ENCODE peak calls at places on chromosomes 12 and 14, in six cellular contexts. Q is spleen; V is CD4-positive, alpha-beta T cell; R is stomach; C is epithelial cell of esophagus; Y is astrocyte of the spinal cord. N is an unnamed sample.

GRCh38 chr12:7460375-7461259 is 16.7 kb upstream of the CD163L1 start:
- DNase-seq in C (peak; percentile 66), R (peak; percentile 52), Y (peak; percentile 61), Q (no peak), V (peak; percentile 39), N (no peak)

GRCh38 chr12:94873368-94874085 is 130.0 kb downstream of the NDUFA12 start:
- DNase-seq in C (no peak), R (peak; percentile 28), Y (no peak), Q (peak; percentile 76), V (no peak), N (no peak)

GRCh38 chr12:123530683-123531082 is 2.8 kb downstream of the RILPL1 start:
- DNase-seq in V (no peak), Y (no peak), Q (no peak), C (no peak), R (no peak), N (no peak)

GRCh38 chr12:53223391-53224267 is 8.4 kb downstream of the RARG start:
- DNase-seq in R (no peak), C (peak; percentile 67), Q (peak; percentile 74), V (peak; percentile 39), Y (peak; percentile 62), N (no peak)

GRCh38 chr12:22729898-22730443 is 105.0 kb downstream of the ETNK1 start:
- DNase-seq in C (peak; percentile 14), Y (peak; percentile 75), Q (no peak), V (no peak), R (no peak), N (peak; percentile 77)

GRCh38 chr14:25180221-25180620 is 130.3 kb upstream of the STXBP6 start:
- DNase-seq in R (no peak), Y (no peak), V (no peak), Q (no peak), C (no peak), N (no peak)

GRCh38 chr12:45730842-45731336 is 1.4 kb downstream of the ARID2 start:
- DNase-seq in V (no peak), Y (peak; percentile 63), Q (no peak), R (no peak), C (peak; percentile 19), N (no peak)

GRCh38 chr12:4701863-4702262 is 18.3 kb upstream of the GALNT8 start:
- DNase-seq in Q (no peak), V (no peak), R (no peak), C (no peak), Y (no peak), N (no peak)

GRCh38 chr12:67617619-67618018 is 30.9 kb upstream of the DYRK2 start:
- DNase-seq in R (no peak), Q (no peak), C (no peak), V (no peak), Y (no peak), N (no peak)

GRCh38 chr14:96083667-96084320 is 44.6 kb downstream of the C14orf132 start:
- DNase-seq in C (peak; percentile 66), V (no peak), R (peak; percentile 76), Q (peak; percentile 17), Y (no peak), N (no peak)

GRCh38 chr12:109833307-109834189 is at the start of gene TRPV4:
- DNase-seq in V (no peak), C (peak; percentile 39), Y (peak; percentile 17), R (peak; percentile 30), Q (no peak), N (no peak)

GRCh38 chr12:106033161-106033675 is 105.5 kb downstream of the NUAK1 start:
- DNase-seq in Q (no peak), R (no peak), Y (no peak), V (no peak), C (no peak), N (no peak)

GRCh38 chr12:56631790-56632700 is 1.9 kb upstream of the BAZ2A start:
- DNase-seq in V (peak; percentile 52), Q (peak; percentile 92), R (peak; percentile 82), C (peak; percentile 74), Y (peak; percentile 17), N (no peak)

GRCh38 chr12:52976574-52977071 is 27.7 kb downstream of the KRT18 start:
- DNase-seq in Q (no peak), C (no peak), Y (peak; percentile 28), V (no peak), R (no peak), N (peak; percentile 25)

GRCh38 chr14:74985028-74985310 is 17.8 kb upstream of the EIF2B2 start:
- DNase-seq in R (no peak), Y (no peak), Q (no peak), C (no peak), V (no peak), N (no peak)

GRCh38 chr12:103841690-103842584 is 903 bp upstream of the NT5DC3 start:
- DNase-seq in Q (peak; percentile 88), Y (peak; percentile 95), R (peak; percentile 29), V (peak; percentile 1), C (peak; percentile 98), N (peak; percentile 74)
- TF ChIP-seq CTCF in Q (no peak), Y (no peak), R (no peak), V (no peak), C (no peak), N (no peak)

DNA sequence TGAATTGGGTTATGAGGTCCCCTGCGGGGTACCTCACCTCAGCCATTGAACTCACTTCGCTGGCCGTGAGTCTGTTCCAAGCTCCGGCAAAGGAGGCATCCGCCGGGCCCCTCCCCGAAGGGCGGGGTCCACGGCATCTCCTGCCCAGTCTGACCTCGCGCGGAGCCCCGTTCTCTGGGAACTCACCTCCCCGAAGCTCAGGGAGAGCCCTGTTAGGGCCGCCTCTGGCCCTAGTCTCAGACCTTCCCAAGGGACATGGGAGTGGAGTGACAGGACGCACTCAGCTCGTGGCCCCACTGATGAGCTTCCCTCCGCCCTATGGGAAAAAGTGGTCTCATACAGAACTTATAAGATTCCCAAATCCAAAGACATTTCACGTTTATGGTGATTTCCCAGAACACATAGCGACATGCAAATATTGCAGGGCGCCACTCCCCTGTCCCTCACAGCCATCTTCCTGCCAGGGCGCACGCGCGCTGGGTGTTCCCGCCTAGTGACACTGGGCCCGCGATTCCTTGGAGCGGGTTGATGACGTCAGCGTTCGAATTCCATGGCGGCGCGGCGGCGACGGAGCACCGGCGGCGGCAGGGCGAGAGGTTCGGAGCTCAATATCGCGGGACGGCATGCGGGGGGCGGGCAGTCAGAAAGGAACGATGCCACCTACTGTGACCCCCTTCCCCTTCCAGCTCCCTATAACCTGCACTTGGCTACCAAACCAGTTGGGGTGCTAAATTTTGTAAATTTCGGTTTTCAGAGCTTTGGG is at the start of gene PARP2:
- DNase-seq in C (peak; percentile 99), R (peak; percentile 95), V (peak; percentile 81), Y (peak; percentile 100), Q (peak; percentile 97), N (peak; percentile 99)
- TF ChIP-seq CTCF in C (no peak), R (no peak), V (no peak), Y (no peak), Q (no peak), N (no peak)

GRCh38 chr14:30443368-30444007 is 115.5 kb upstream of the G2E3 start:
- DNase-seq in C (peak; percentile 49), V (no peak), Q (no peak), R (no peak), Y (peak; percentile 53), N (peak; percentile 2)
- TF ChIP-seq CTCF in C (peak; percentile 64), V (no peak), Q (peak; percentile 24), R (no peak), Y (peak; percentile 57), N (peak; percentile 56)

DNA sequence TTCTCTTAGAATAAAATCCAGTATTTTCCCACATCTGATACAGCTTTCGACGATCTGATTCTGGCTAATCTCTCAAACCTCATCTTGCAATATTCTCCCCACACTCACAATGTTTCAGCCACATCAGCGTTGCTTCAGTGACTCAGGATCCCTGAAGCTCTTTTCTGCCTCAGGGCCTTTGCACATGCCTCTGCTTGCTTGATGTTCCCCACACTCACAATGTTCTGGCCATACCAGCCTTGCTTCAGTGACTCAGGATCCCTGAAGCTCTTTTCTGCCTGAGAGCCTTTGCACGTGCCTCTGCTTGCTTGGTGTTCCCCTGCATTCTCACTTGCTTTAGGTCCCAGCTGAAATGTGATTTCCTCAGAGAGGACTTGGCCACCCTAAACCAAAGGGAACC is 2.6 kb downstream of the C12orf42 start:
- DNase-seq in Q (no peak), R (no peak), V (no peak), C (peak; percentile 98), Y (no peak), N (no peak)
- TF ChIP-seq CTCF in Q (no peak), R (no peak), V (no peak), C (no peak), Y (no peak), N (no peak)

DNA sequence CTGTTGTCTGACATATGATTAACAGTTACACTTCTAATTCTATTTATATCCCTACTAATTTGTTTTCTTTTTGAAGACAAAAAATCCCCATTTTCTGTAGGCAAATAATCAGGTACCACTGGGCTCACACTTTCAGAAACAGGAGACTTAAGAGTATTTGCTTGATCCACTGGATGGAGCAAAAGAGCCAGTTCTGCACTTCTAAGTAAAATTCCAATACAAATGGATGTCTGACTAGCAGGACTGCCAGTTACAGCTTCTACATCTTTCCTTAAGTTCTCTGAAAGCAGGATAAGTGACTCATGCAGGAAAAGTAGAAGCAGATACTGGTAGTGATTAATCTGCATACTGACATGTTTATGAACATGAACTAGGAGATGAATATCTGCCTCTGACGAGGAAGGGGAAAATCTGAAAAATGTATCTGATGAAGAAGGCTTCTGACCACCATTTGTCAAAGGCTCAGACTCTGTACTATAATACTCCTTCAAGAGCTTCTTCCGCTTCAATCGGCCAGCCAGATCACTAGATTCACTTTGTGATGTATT is 73.8 kb upstream of the ANKS1B start:
- DNase-seq in V (no peak), Q (no peak), C (peak; percentile 79), Y (peak; percentile 76), R (no peak), N (peak; percentile 93)
- TF ChIP-seq CTCF in V (no peak), Q (no peak), C (peak; percentile 45), Y (peak; percentile 38), R (no peak), N (peak; percentile 62)

DNA sequence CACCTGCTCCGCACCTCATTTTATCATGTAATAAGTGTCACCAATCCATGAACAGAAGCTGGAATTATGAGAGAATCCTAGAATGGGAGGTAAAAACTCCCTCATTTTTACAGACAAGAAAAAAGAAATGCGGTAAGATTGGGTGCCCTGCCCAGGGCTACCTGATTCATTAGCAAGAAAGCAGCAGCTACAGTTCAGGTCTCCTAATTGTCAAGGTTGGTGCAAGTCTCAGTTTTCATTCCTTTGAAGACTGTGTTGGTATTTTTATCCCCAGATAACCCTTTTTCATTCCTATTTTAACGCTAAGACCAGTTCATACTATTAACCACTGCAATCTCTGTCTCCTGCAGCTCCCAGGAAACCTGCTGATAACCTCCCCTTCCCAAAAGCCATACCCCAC is 6.9 kb downstream of the DUSP6 start:
- DNase-seq in Y (no peak), Q (no peak), V (no peak), C (no peak), R (no peak), N (no peak)
- TF ChIP-seq CTCF in Y (no peak), Q (no peak), V (no peak), C (no peak), R (no peak), N (no peak)

GRCh38 chr14:21233457-21234076 is 35.7 kb downstream of the HNRNPC start:
- DNase-seq in R (no peak), Y (no peak), Q (no peak), C (no peak), V (no peak), N (no peak)
- TF ChIP-seq CTCF in R (no peak), Y (peak; percentile 35), Q (no peak), C (peak; percentile 36), V (peak; percentile 31), N (peak; percentile 36)

N was measured in AG09309.